ENCODE peak calls at places on chromosomes 7 and 10, in seven cellular contexts. One of them, this sample, is unnamed.

GRCh38 chr7:99624487-99624886 is 7.7 kb downstream of the ZSCAN25 start:
- DNase-seq in mucosa of gallbladder: peak; percentile 23
- DNase-seq in activated gamma-delta T cell: peak; percentile 38
- DNase-seq in adrenal gland: no peak
- DNase-seq in heart left ventricle: no peak
- DNase-seq in endothelial cell: no peak
- DNase-seq in GM04504: no peak
- DNase-seq in this sample: no peak

GRCh38 chr10:93745411-93746065 is 12.2 kb upstream of the LGI1 start:
- DNase-seq in mucosa of gallbladder: no peak
- DNase-seq in activated gamma-delta T cell: no peak
- DNase-seq in adrenal gland: no peak
- DNase-seq in heart left ventricle: peak; percentile 24
- DNase-seq in endothelial cell: peak; percentile 60
- DNase-seq in GM04504: peak; percentile 15
- DNase-seq in this sample: no peak

GRCh38 chr10:29470843-29471482 is 163.8 kb downstream of the SVIL start:
- DNase-seq in mucosa of gallbladder: no peak
- DNase-seq in activated gamma-delta T cell: no peak
- DNase-seq in adrenal gland: no peak
- DNase-seq in heart left ventricle: no peak
- DNase-seq in endothelial cell: no peak
- DNase-seq in GM04504: no peak
- DNase-seq in this sample: no peak

GRCh38 chr7:2913760-2914387 is 69.8 kb upstream of the GNA12 start:
- DNase-seq in mucosa of gallbladder: no peak
- DNase-seq in activated gamma-delta T cell: no peak
- DNase-seq in adrenal gland: no peak
- DNase-seq in heart left ventricle: no peak
- DNase-seq in endothelial cell: no peak
- DNase-seq in GM04504: no peak
- DNase-seq in this sample: no peak

GRCh38 chr7:148927141-148927540 is 43.0 kb upstream of the EZH2 start:
- DNase-seq in mucosa of gallbladder: no peak
- DNase-seq in activated gamma-delta T cell: no peak
- DNase-seq in adrenal gland: no peak
- DNase-seq in heart left ventricle: no peak
- DNase-seq in endothelial cell: no peak
- DNase-seq in GM04504: no peak
- DNase-seq in this sample: no peak

GRCh38 chr10:125264752-125265578 is 104.6 kb upstream of the CTBP2 start:
- DNase-seq in mucosa of gallbladder: no peak
- DNase-seq in activated gamma-delta T cell: no peak
- DNase-seq in adrenal gland: no peak
- DNase-seq in heart left ventricle: no peak
- DNase-seq in endothelial cell: no peak
- DNase-seq in GM04504: no peak
- DNase-seq in this sample: no peak

GRCh38 chr7:17095001-17095574 is 203.4 kb upstream of the AHR start:
- DNase-seq in mucosa of gallbladder: no peak
- DNase-seq in activated gamma-delta T cell: no peak
- DNase-seq in adrenal gland: no peak
- DNase-seq in heart left ventricle: no peak
- DNase-seq in endothelial cell: no peak
- DNase-seq in GM04504: peak; percentile 98
- DNase-seq in this sample: no peak

GRCh38 chr10:77297370-77297692 is 340.3 kb downstream of the KCNMA1 start:
- DNase-seq in mucosa of gallbladder: no peak
- DNase-seq in activated gamma-delta T cell: no peak
- DNase-seq in adrenal gland: no peak
- DNase-seq in heart left ventricle: no peak
- DNase-seq in endothelial cell: no peak
- DNase-seq in GM04504: no peak
- DNase-seq in this sample: no peak

GRCh38 chr10:17368708-17369272 is 85.6 kb downstream of the ST8SIA6 start:
- DNase-seq in mucosa of gallbladder: no peak
- DNase-seq in activated gamma-delta T cell: no peak
- DNase-seq in adrenal gland: no peak
- DNase-seq in heart left ventricle: no peak
- DNase-seq in endothelial cell: no peak
- DNase-seq in GM04504: no peak
- DNase-seq in this sample: no peak

GRCh38 chr10:33143160-33143728 is 185.2 kb upstream of the ITGB1 start:
- DNase-seq in mucosa of gallbladder: no peak
- DNase-seq in activated gamma-delta T cell: no peak
- DNase-seq in adrenal gland: peak; percentile 32
- DNase-seq in heart left ventricle: no peak
- DNase-seq in endothelial cell: no peak
- DNase-seq in GM04504: no peak
- DNase-seq in this sample: no peak

GRCh38 chr10:127849896-127850295 is 42.8 kb downstream of the CLRN3 start:
- DNase-seq in mucosa of gallbladder: no peak
- DNase-seq in activated gamma-delta T cell: no peak
- DNase-seq in adrenal gland: no peak
- DNase-seq in heart left ventricle: no peak
- DNase-seq in endothelial cell: no peak
- DNase-seq in GM04504: no peak
- DNase-seq in this sample: no peak

GRCh38 chr7:34756691-34757090 is 98.7 kb downstream of the NPSR1 start:
- DNase-seq in mucosa of gallbladder: no peak
- DNase-seq in activated gamma-delta T cell: no peak
- DNase-seq in adrenal gland: no peak
- DNase-seq in heart left ventricle: no peak
- DNase-seq in endothelial cell: no peak
- DNase-seq in GM04504: no peak
- DNase-seq in this sample: no peak

GRCh38 chr7:143456992-143457793 is 13.9 kb downstream of the TAS2R60 start:
- DNase-seq in mucosa of gallbladder: no peak
- DNase-seq in activated gamma-delta T cell: no peak
- DNase-seq in adrenal gland: no peak
- DNase-seq in heart left ventricle: no peak
- DNase-seq in endothelial cell: no peak
- DNase-seq in GM04504: no peak
- DNase-seq in this sample: no peak

GRCh38 chr7:45978010-45978681 is 57.1 kb upstream of the IGFBP3 start:
- DNase-seq in mucosa of gallbladder: peak; percentile 64
- DNase-seq in activated gamma-delta T cell: no peak
- DNase-seq in adrenal gland: peak; percentile 64
- DNase-seq in heart left ventricle: no peak
- DNase-seq in endothelial cell: no peak
- DNase-seq in GM04504: peak; percentile 97
- DNase-seq in this sample: no peak

GRCh38 chr7:114422478-114423217 is 8.0 kb downstream of the FOXP2 start:
- DNase-seq in mucosa of gallbladder: no peak
- DNase-seq in activated gamma-delta T cell: no peak
- DNase-seq in adrenal gland: no peak
- DNase-seq in heart left ventricle: no peak
- DNase-seq in endothelial cell: no peak
- DNase-seq in GM04504: no peak
- DNase-seq in this sample: no peak